ENCODE peak calls at places on chromosomes 4 and X, in six cellular contexts. R is lung; X is astrocyte; Z is lower leg skin; L is CD4-positive, alpha-beta T cell; F is IMR-90. G is an unnamed sample.

GRCh38 chr4:86855572-86855971 is 6.4 kb upstream of the SLC10A6 start:
- DNase-seq in L (no peak), X (peak; percentile 71), R (no peak), F (peak; percentile 81), Z (no peak), G (no peak)

GRCh38 chrX:66018585-66019309 is 21.1 kb downstream of the VSIG4 start:
- DNase-seq in L (no peak), Z (no peak), X (no peak), F (no peak), R (no peak), G (no peak)

GRCh38 chrX:72121381-72121780 is 10.3 kb downstream of the RTL5 start:
- DNase-seq in L (peak; percentile 38), R (peak; percentile 63), F (peak; percentile 75), Z (peak; percentile 70), X (peak; percentile 77), G (no peak)

GRCh38 chrX:101550362-101550761 is at the start of gene ARMCX1:
- DNase-seq in Z (peak; percentile 71), L (no peak), R (peak; percentile 52), F (peak; percentile 74), X (peak; percentile 67), G (no peak)

GRCh38 chr4:94168321-94168720 is 39.3 kb upstream of the SMARCAD1 start:
- DNase-seq in R (no peak), Z (no peak), F (no peak), X (no peak), L (no peak), G (no peak)

GRCh38 chrX:22594771-22595170 is 322.1 kb downstream of the CBLL2 start:
- DNase-seq in L (no peak), X (no peak), F (no peak), R (no peak), Z (no peak), G (no peak)

GRCh38 chrX:111254896-111255693 is 15.2 kb downstream of the CAPN6 start:
- DNase-seq in Z (no peak), F (no peak), R (no peak), X (peak; percentile 5), L (no peak), G (no peak)

GRCh38 chr4:141643557-141643956 is 7.2 kb downstream of the IL15 start:
- DNase-seq in L (no peak), Z (no peak), R (no peak), X (peak; percentile 83), F (peak; percentile 92), G (no peak)

GRCh38 chrX:110684653-110685052 is 111.0 kb downstream of the CHRDL1 start:
- DNase-seq in F (no peak), X (no peak), L (no peak), Z (no peak), R (no peak), G (no peak)

GRCh38 chrX:21319323-21319722 is 54.9 kb upstream of the CNKSR2 start:
- DNase-seq in R (no peak), L (no peak), X (no peak), F (no peak), Z (no peak), G (no peak)

GRCh38 chr4:30821891-30822612 is 101.9 kb downstream of the PCDH7 start:
- DNase-seq in Z (no peak), X (peak; percentile 95), F (peak; percentile 72), R (no peak), L (no peak), G (no peak)

GRCh38 chrX:13428055-13428786 is 108.4 kb upstream of the ATXN3L start:
- DNase-seq in L (no peak), X (peak; percentile 78), Z (no peak), R (no peak), F (peak; percentile 72), G (no peak)

GRCh38 chrX:53022381-53022780 is 26.2 kb upstream of the GPR173 start:
- DNase-seq in F (no peak), Z (no peak), L (no peak), R (no peak), X (no peak), G (no peak)

GRCh38 chr4:166460769-166461550 is 587.9 kb downstream of the TLL1 start:
- DNase-seq in R (no peak), X (peak; percentile 13), Z (no peak), L (no peak), F (no peak), G (no peak)

GRCh38 chr4:139167774-139168444 is 9.1 kb downstream of the ELF2 start:
- DNase-seq in F (peak; percentile 68), R (no peak), Z (no peak), L (no peak), X (peak; percentile 20), G (no peak)

GRCh38 chr4:158208931-158209640 is 1.2 kb upstream of the TMEM144 start:
- DNase-seq in X (no peak), R (no peak), L (no peak), Z (no peak), F (no peak), G (no peak)

GRCh38 chr4:5989236-5990225 is 28.7 kb downstream of the C4orf50 start:
- DNase-seq in L (no peak), F (no peak), R (no peak), X (no peak), Z (no peak), G (no peak)

GRCh38 chrX:14056201-14056600 is 26.5 kb upstream of the GEMIN8 start:
- DNase-seq in R (no peak), X (peak; percentile 2), L (no peak), Z (no peak), F (peak; percentile 2), G (no peak)

GRCh38 chr4:47933798-47934197 is 19.4 kb upstream of the NFXL1 start:
- DNase-seq in R (no peak), X (peak; percentile 12), F (peak; percentile 60), L (no peak), Z (no peak), G (no peak)

GRCh38 chr4:74969507-74970474 is 36.9 kb downstream of the PARM1 start:
- DNase-seq in L (no peak), Z (no peak), F (no peak), R (no peak), X (no peak), G (no peak)

GRCh38 chrX:21382715-21383114 is 8.5 kb downstream of the CNKSR2 start:
- DNase-seq in R (no peak), F (no peak), L (no peak), Z (no peak), X (no peak), G (no peak)

GRCh38 chr4:123390846-123391456 is 5.6 kb upstream of the SPRY1 start:
- DNase-seq in Z (no peak), X (no peak), L (no peak), R (no peak), F (peak; percentile 32), G (no peak)

GRCh38 chr4:1488831-1489638 is 82.8 kb upstream of the NKX1-1 start:
- DNase-seq in F (no peak), R (no peak), X (no peak), L (no peak), Z (no peak), G (no peak)

GRCh38 chrX:38045697-38046096 is 39.3 kb downstream of the SYTL5 start:
- DNase-seq in F (no peak), L (no peak), Z (no peak), R (no peak), X (peak; percentile 23), G (no peak)

GRCh38 chr4:75490155-75490554 is 24.0 kb downstream of the RCHY1 start:
- DNase-seq in X (no peak), L (no peak), F (peak; percentile 65), Z (no peak), R (no peak), G (no peak)

GRCh38 chr4:153344131-153345010 is at the start of gene MND1:
- DNase-seq in L (peak; percentile 93), Z (peak; percentile 73), F (peak; percentile 71), X (peak; percentile 41), R (peak; percentile 86), G (peak; percentile 94)

GRCh38 chr4:91233164-91233563 is 1070.6 kb upstream of the GRID2 start:
- DNase-seq in R (no peak), L (no peak), X (no peak), Z (no peak), F (no peak), G (no peak)

GRCh38 chrX:19823031-19823430 is 64.4 kb downstream of the SH3KBP1 start:
- DNase-seq in R (no peak), L (no peak), X (no peak), Z (no peak), F (no peak), G (no peak)

GRCh38 chr4:118086334-118086733 is 52.0 kb downstream of the NDST3 start:
- DNase-seq in X (peak; percentile 21), Z (no peak), R (no peak), F (peak; percentile 31), L (no peak), G (no peak)

GRCh38 chrX:63012574-63012973 is 338.6 kb downstream of the SPIN4 start:
- DNase-seq in X (no peak), R (no peak), Z (no peak), L (no peak), F (no peak), G (no peak)

GRCh38 chr4:129387666-129388065 is 291.7 kb downstream of the C4orf33 start:
- DNase-seq in L (no peak), X (no peak), F (no peak), Z (no peak), R (no peak), G (no peak)

DNA sequence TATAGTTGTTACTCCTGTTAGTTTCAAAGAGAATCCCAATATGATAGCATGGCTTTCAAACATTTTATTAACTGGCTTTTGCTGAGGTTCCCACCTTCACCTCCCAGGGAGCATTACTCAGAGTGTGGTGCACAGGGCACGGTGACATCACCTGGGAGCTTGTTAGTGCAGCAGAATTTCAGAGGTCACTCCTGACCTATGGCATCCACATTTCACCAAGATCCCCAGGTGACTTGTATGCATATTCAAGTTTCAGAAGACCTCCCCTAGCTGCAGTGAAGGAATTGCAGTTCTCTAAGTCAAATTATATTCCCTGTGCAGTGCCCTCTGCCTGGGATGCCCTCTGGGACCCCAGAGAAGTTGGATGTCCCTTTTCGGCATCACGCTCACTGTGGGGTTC is 29.7 kb upstream of the LNX1 start:
- DNase-seq in R (no peak), F (no peak), L (no peak), Z (no peak), X (no peak), G (no peak)
- TF ChIP-seq CTCF in R (no peak), F (no peak), L (no peak), Z (no peak), X (no peak), G (peak; percentile 32)

GRCh38 chr4:102610007-102610406 is 108.8 kb downstream of the NFKB1 start:
- DNase-seq in R (no peak), Z (no peak), F (peak; percentile 12), X (no peak), L (no peak), G (no peak)
- TF ChIP-seq CTCF in R (no peak), Z (no peak), F (peak; percentile 41), X (peak; percentile 34), L (no peak), G (no peak)

DNA sequence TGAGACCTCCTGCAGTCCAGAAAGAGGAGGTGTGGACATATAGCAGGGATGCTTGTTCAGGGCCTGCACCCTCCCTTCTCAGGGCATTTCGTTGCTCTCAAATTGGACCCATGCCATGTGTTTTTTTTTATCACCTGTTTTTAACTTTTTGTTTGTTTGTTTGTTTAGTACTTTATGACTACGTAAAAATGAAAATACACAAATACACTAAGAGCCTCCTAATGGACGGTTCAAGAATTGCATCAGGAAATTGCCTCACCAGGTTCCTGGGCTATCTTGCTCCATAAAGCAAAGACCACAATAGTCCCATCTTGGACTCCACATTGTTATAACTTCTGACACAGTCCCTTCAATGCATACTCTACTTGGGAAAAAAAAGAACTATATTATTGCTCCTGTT is 1685.9 kb upstream of the TENM3 start:
- DNase-seq in R (no peak), L (no peak), F (no peak), X (no peak), Z (no peak), G (no peak)
- TF ChIP-seq CTCF in R (no peak), L (no peak), F (no peak), X (peak; percentile 14), Z (no peak), G (peak; percentile 30)

GRCh38 chr4:3246458-3247398 is 2.2 kb upstream of the MSANTD1 start:
- DNase-seq in F (no peak), R (no peak), X (no peak), L (no peak), Z (no peak), G (no peak)
- TF ChIP-seq CTCF in F (no peak), R (no peak), X (no peak), L (no peak), Z (no peak), G (no peak)